ENCODE peak calls at places on chromosome 16, in six cellular contexts. K is bronchial epithelial cell, I is WTC11, L is Calu3, A is ovary, T is MCF 10A. F is an unnamed sample.

GRCh38 chr16:58684001-58684353 is 593 bp downstream of the SLC38A7 start:
- DNase-seq in I (no peak), T (no peak), L (no peak), K (peak), A (no peak), F (no peak)

GRCh38 chr16:85028638-85029412 is 1.2 kb downstream of the KIAA0513 start:
- DNase-seq in K (peak), L (peak), T (peak), A (no peak), I (no peak), F (no peak)

GRCh38 chr16:85635545-85636140 is 22.5 kb downstream of the GSE1 start:
- DNase-seq in I (no peak), A (no peak), T (peak), L (no peak), K (peak), F (no peak)

GRCh38 chr16:1914084-1914608 is 4.1 kb downstream of the HS3ST6 start:
- DNase-seq in L (no peak), K (no peak), I (no peak), T (no peak), A (no peak), F (no peak)

GRCh38 chr16:75750516-75750915 is 24.2 kb upstream of the CPHXL start:
- DNase-seq in A (no peak), I (no peak), K (no peak), T (no peak), L (no peak), F (no peak)

GRCh38 chr16:5900046-5900445 is 802.5 kb upstream of the EEF2KMT start:
- DNase-seq in I (no peak), T (no peak), A (no peak), K (peak), L (peak), F (no peak)

GRCh38 chr16:28529124-28529523 is 9.7 kb downstream of the NUPR1 start:
- DNase-seq in I (no peak), K (no peak), A (no peak), L (no peak), T (no peak), F (no peak)

GRCh38 chr16:63787014-63787413 is 1334.8 kb downstream of the CDH11 start:
- DNase-seq in L (no peak), A (no peak), K (no peak), T (peak), I (no peak), F (no peak)

GRCh38 chr16:89171216-89172170 is at the start of gene CDH15:
- DNase-seq in K (peak), A (peak), T (peak), L (peak), I (peak), F (peak)

GRCh38 chr16:83418565-83418964 is 389.2 kb upstream of the HSBP1 start:
- DNase-seq in K (no peak), L (no peak), I (no peak), T (peak), A (no peak), F (no peak)
- TF ChIP-seq CTCF in K (no peak), L (no peak), I (peak), T (no peak), A (no peak), F (no peak)

GRCh38 chr16:3879258-3879886 is 1.1 kb downstream of the CREBBP start:
- DNase-seq in L (peak), I (no peak), K (no peak), T (no peak), A (peak), F (peak)

GRCh38 chr16:3881499-3881995 is 1.0 kb upstream of the CREBBP start:
- DNase-seq in A (no peak), L (peak), I (peak), T (no peak), K (no peak), F (no peak)

GRCh38 chr16:3880623-3881498 is at the start of gene CREBBP:
- DNase-seq in L (peak), I (peak), K (peak), T (peak), A (peak), F (peak)

GRCh38 chr16:3878610-3879009 is 1.9 kb downstream of the CREBBP start:
- DNase-seq in T (no peak), I (no peak), L (no peak), K (no peak), A (no peak), F (no peak)

GRCh38 chr16:3879887-3880564 is 487 bp downstream of the CREBBP start:
- DNase-seq in T (peak), A (peak), L (peak), I (peak), K (no peak), F (peak)
- TF ChIP-seq CTCF in T (peak), A (no peak), L (no peak), I (no peak), K (peak), F (no peak)

DNA sequence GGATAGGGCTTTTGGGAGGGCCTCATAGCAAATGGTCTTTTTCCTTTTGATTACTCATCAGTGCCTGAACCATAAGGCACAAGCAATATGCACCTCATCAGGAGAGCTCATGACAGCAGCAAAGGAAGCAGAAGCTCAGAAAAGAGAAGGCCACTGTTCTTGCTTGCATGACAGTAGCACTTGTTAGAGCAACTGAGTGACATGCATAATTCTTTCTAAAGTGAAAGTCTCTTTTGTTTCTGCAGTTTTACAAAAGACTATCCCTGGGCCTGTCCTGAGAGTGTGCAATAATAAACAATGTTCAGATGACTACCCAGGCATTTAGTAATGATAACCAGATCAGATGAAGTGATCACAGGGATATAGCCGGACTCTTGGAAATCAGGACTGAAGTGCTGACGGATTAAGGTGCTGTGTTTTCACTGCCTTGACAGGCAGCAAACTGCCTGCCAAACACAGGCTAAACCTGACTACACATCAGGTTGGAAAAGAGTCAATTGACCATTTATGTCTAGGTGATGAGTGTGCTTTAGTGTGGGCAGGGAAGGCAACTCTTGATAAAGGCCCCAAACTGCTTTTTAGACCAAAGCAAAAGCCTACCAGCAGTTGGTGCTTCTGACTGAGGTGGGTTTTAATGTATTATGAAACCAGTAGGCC is 1860.3 kb downstream of the TP53TG3F start:
- DNase-seq in A (no peak), T (no peak), I (no peak), K (no peak), L (no peak), F (no peak)
- TF ChIP-seq CTCF in A (no peak), T (no peak), I (no peak), K (no peak), L (no peak), F (no peak)

GRCh38 chr16:67430504-67431076 is 331 bp upstream of the HSD11B2 start:
- DNase-seq in I (no peak), L (peak), K (no peak), A (no peak), T (peak), F (peak)

GRCh38 chr16:67432491-67432890 is 1.6 kb downstream of the HSD11B2 start:
- DNase-seq in T (no peak), I (no peak), A (no peak), K (no peak), L (no peak), F (no peak)

GRCh38 chr16:67431805-67432476 is 1.0 kb downstream of the HSD11B2 start:
- DNase-seq in T (no peak), A (no peak), I (peak), K (no peak), L (no peak), F (peak)

GRCh38 chr16:67429799-67430503 is 970 bp upstream of the HSD11B2 start:
- DNase-seq in I (no peak), T (no peak), A (no peak), K (no peak), L (no peak), F (no peak)

GRCh38 chr16:67431077-67431804 is at the start of gene HSD11B2:
- DNase-seq in K (peak), T (peak), L (peak), I (peak), A (peak), F (peak)
- TF ChIP-seq CTCF in K (peak), T (no peak), L (peak), I (no peak), A (no peak), F (no peak)

DNA sequence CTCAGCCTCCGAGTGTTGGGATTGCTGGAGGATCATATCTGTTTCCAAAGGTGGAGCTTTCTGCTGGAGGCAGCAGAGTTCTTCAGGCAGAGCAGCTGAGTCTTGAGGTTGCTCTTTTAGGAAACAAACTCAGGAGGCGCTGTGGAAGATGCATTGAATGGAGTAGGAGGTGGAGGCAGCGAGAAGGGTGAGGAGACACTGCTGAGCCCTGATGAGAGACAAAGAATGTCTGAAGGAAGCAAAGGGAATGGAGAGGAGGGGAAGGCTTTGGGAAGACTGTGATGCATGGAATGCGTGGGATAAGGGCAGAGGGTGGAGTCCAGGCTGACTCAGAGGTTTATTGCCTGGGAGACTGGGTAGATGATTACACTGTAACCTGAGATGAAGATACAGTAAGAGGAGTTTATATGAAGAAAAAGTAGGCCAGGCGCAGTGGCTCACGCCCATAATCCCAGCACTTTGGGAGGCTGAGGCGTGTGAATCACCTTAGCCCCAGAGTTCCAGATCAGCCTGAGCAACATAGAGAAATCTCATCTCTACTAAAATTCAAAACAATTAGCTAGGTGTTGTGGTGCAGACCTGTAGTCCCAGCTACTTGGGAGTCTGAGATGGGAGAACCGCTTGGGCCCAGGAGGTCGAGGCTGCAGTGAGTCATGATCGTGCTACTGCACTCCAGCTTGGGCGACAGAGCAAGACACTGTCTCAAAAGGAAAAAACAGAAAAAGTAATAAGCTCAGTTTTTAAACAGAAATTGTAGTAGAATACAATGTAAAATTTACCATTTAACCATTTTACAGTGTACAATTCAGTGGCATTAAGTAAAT is 17.8 kb upstream of the TMEM219 start:
- DNase-seq in A (no peak), I (peak), L (peak), T (peak), K (peak), F (peak)
- TF ChIP-seq CTCF in A (no peak), I (no peak), L (peak), T (no peak), K (peak), F (no peak)

DNA sequence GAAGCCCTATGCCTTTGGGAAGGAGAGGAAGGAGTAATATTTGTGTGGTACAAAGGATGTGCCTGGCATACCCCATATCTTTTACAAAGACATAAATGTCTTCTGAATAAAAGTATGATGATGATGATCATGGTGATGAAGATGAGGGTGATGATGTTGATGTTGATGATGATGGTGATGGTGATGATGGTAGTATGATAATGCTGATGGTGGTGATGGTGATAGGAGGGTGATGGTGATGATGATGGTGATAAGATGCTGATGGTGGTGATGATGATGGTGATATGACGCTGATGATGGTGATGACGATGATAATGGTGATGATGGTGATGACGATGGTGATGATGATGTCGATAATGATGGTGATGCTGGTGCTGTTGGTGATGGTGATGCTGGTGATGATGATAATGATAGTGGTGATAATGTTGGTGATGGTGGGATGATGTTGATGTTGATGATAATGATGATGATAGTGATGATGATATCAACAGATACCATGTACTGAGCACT is 684.2 kb downstream of the WWOX start:
- DNase-seq in K (no peak), I (no peak), T (no peak), A (no peak), L (no peak), F (no peak)
- TF ChIP-seq CTCF in K (no peak), I (no peak), T (no peak), A (no peak), L (no peak), F (no peak)

F was measured in nephron progenitor cell.